ENCODE peak calls at places on chromosome 12, in six cellular contexts. C is ovary, Z is AG04450, S is astrocyte of the spinal cord, G is GM12878, V is esophagus squamous epithelium. L is an unnamed sample.
A peak's percentile ranks its signal among the peaks of the same experiment; 100 is the strongest.

GRCh38 chr12:56317675-56318074 is 1.9 kb upstream of the CNPY2 start:
- DNase-seq in Z (no peak), S (no peak), V (no peak), C (no peak), G (no peak), L (no peak)

GRCh38 chr12:84502907-84503787 is 409.5 kb downstream of the SLC6A15 start:
- DNase-seq in C (no peak), S (peak; percentile 70), Z (peak; percentile 55), V (no peak), G (no peak), L (peak; percentile 13)

GRCh38 chr12:12983420-12984035 is 16.5 kb downstream of the HEBP1 start:
- DNase-seq in G (no peak), C (no peak), Z (no peak), V (no peak), S (peak; percentile 62), L (no peak)

GRCh38 chr12:107844312-107844921 is 69.9 kb downstream of the ASCL4 start:
- DNase-seq in S (no peak), C (no peak), V (no peak), G (no peak), Z (no peak), L (no peak)

GRCh38 chr12:51270847-51271518 is 768 bp upstream of the SMAGP start:
- DNase-seq in G (no peak), V (no peak), S (peak; percentile 86), Z (peak; percentile 29), C (no peak), L (no peak)

GRCh38 chr12:132736378-132736777 is 25.3 kb downstream of the ANKLE2 start:
- DNase-seq in Z (no peak), V (no peak), G (no peak), S (no peak), C (no peak), L (no peak)

GRCh38 chr12:5258498-5258897 is 173.4 kb upstream of the NTF3 start:
- DNase-seq in Z (peak; percentile 37), S (peak; percentile 32), G (no peak), V (no peak), C (no peak), L (no peak)

GRCh38 chr12:108616941-108617858 is 16.5 kb downstream of the SELPLG start:
- DNase-seq in G (peak; percentile 93), S (no peak), V (no peak), Z (no peak), C (no peak), L (peak; percentile 90)

GRCh38 chr12:9118161-9118560 is 2.4 kb upstream of the A2M start:
- DNase-seq in C (no peak), Z (no peak), S (no peak), V (no peak), G (peak; percentile 49), L (peak; percentile 30)

GRCh38 chr12:63808631-63809030 is 28.9 kb downstream of the RXYLT1 start:
- DNase-seq in C (no peak), V (no peak), G (no peak), Z (no peak), S (no peak), L (no peak)

GRCh38 chr12:14950982-14951746 is 10.2 kb downstream of the ARHGDIB start:
- DNase-seq in C (no peak), S (no peak), Z (no peak), V (no peak), G (no peak), L (no peak)

GRCh38 chr12:25056486-25057130 is 107.7 kb upstream of the BCAT1 start:
- DNase-seq in S (no peak), V (no peak), G (no peak), C (no peak), Z (no peak), L (no peak)

GRCh38 chr12:57416039-57416996 is 14.5 kb downstream of the R3HDM2 start:
- DNase-seq in S (no peak), V (no peak), C (no peak), G (no peak), Z (no peak), L (no peak)

GRCh38 chr12:48572326-48572725 is 2.5 kb upstream of the LALBA start:
- DNase-seq in G (no peak), S (no peak), V (no peak), C (no peak), Z (no peak), L (no peak)

DNA sequence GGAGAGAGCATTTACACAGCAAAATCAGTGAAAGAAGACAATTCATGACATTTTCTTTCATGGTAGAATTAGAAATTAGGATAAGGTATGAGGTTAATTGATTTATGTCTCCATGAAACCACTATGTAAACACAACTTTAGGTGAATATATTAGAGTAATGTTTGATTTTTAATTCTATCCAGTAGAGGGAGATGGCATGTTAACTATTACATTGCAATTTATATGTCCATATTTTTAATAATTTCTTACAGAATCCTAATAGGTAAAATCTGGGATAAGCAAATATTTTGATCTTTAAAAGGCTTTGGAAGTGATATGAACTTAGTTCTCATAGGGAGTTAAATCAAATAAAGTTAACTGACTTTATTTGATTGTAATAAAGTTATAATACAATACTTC is 373.4 kb upstream of the PDE3A start:
- DNase-seq in V (no peak), G (no peak), C (no peak), Z (no peak), S (peak; percentile 24), L (no peak)
- TF ChIP-seq CTCF in V (no peak), G (no peak), C (no peak), Z (peak; percentile 20), S (no peak), L (no peak)

GRCh38 chr12:65741662-65742480 is 82.4 kb upstream of the HMGA2 start:
- DNase-seq in G (no peak), C (peak; percentile 50), S (peak; percentile 64), Z (no peak), V (no peak), L (no peak)
- H3K4me3 ChIP-seq in G (peak overlapping the region; percentile 58), C (peak overlapping the region; percentile 52), S (peak overlapping the region; percentile 59), Z (peak overlapping the region; percentile 86), V (peak overlapping the region; percentile 47), L (peak overlapping the region; percentile 57)

GRCh38 chr12:30420561-30420960 is 275.1 kb downstream of the IPO8 start:
- DNase-seq in C (no peak), V (no peak), S (peak; percentile 49), G (no peak), Z (no peak), L (no peak)
- TF ChIP-seq CTCF in C (no peak), V (no peak), S (no peak), G (no peak), Z (no peak), L (no peak)

GRCh38 chr12:22631863-22632463 is 7.0 kb downstream of the ETNK1 start:
- DNase-seq in V (no peak), S (peak; percentile 22), G (no peak), Z (no peak), C (no peak), L (no peak)
- H3K4me3 ChIP-seq in V (no peak overlapping the region), S (no peak overlapping the region), G (no peak overlapping the region), Z (no peak overlapping the region), C (no peak overlapping the region), L (no peak overlapping the region)

GRCh38 chr12:8018666-8019581 is 13.6 kb upstream of the FOXJ2 start:
- DNase-seq in C (no peak), Z (no peak), G (no peak), S (peak; percentile 26), V (no peak), L (no peak)
- TF ChIP-seq CTCF in C (no peak), Z (no peak), G (no peak), S (no peak), V (no peak), L (no peak)

GRCh38 chr12:114668151-114668891 is 15.7 kb downstream of the TBX3 start:
- DNase-seq in G (no peak), Z (no peak), S (peak; percentile 86), C (peak; percentile 87), V (no peak), L (no peak)

GRCh38 chr12:114668905-114669304 is 15.1 kb downstream of the TBX3 start:
- DNase-seq in G (no peak), Z (no peak), V (no peak), C (no peak), S (peak; percentile 22), L (no peak)

GRCh38 chr12:114669501-114670256 is 14.3 kb downstream of the TBX3 start:
- DNase-seq in G (no peak), S (peak; percentile 70), V (no peak), C (peak; percentile 59), Z (no peak), L (no peak)

GRCh38 chr12:114666746-114667668 is 17.0 kb downstream of the TBX3 start:
- DNase-seq in C (no peak), G (no peak), Z (no peak), S (peak; percentile 15), V (no peak), L (no peak)

DNA sequence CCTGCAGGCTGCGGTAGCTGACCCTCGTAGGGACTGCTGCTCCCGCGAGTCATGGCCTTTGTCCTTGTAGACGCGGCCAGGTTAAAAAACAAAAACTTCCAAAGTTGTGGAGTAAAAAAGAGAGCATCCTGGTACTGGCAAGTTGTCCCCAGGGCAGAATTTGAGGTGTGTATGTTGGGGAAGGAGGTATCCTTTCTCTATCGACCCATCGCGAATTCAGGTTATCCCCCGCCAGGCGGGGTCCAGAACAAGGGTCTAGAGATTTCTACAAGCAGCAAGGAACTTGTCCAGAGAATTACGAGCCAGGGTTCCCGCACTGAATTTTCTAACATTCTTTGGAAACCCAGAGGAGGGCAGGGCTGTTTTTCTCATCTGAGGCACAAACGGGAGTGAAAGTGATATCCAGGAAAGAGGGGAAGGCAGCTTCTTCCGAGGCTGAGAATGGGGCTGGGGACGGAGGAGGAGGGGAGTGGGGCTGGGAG is 16.3 kb downstream of the TBX3 start:
- DNase-seq in V (no peak), G (no peak), C (no peak), S (no peak), Z (no peak), L (no peak)
- H3K4me3 ChIP-seq in V (peak overlapping the region; percentile 40), G (no peak overlapping the region), C (peak overlapping the region; percentile 45), S (peak overlapping the region; percentile 43), Z (peak overlapping the region; percentile 59), L (no peak overlapping the region)

GRCh38 chr12:94900496-94900895 is 103.0 kb downstream of the NDUFA12 start:
- DNase-seq in Z (no peak), V (no peak), C (no peak), G (no peak), S (no peak), L (no peak)

GRCh38 chr12:94892544-94893267 is 110.8 kb downstream of the NDUFA12 start:
- DNase-seq in S (no peak), G (no peak), C (no peak), Z (no peak), V (no peak), L (no peak)

GRCh38 chr12:94898388-94898787 is 105.1 kb downstream of the NDUFA12 start:
- DNase-seq in Z (no peak), C (no peak), V (no peak), S (peak; percentile 14), G (no peak), L (no peak)
- TF ChIP-seq CTCF in Z (peak; percentile 42), C (no peak), V (no peak), S (peak; percentile 46), G (no peak), L (peak; percentile 25)

GRCh38 chr12:6772729-6773661 is 675 bp downstream of the LAG3 start:
- DNase-seq in V (no peak), G (no peak), Z (no peak), C (no peak), S (no peak), L (no peak)
- H3K4me3 ChIP-seq in V (peak overlapping the region; percentile 15), G (peak overlapping the region; percentile 54), Z (no peak overlapping the region), C (peak overlapping the region; percentile 37), S (no peak overlapping the region), L (no peak overlapping the region)

L was measured in GM12864.